ENCODE peak calls at places on chromosomes 1 and 21, in nine cellular contexts. P, T, F, G, N, Z, J, Q and U are unnamed samples. For H3K4me1 and H3K9me3, the result is how much of the 10 kb centered on the place peaks cover.

GRCh38 chr1:10424034-10424433 is 6.2 kb upstream of the CENPS start:
- DNase-seq in P (no peak), J (peak), F (peak), Z (peak), Q (no peak), T (no peak), N (no peak), G (peak), U (no peak)

GRCh38 chr21:31018232-31018631 is 20.0 kb downstream of the KRTAP19-8 start:
- DNase-seq in N (no peak), J (no peak), Z (no peak), Q (no peak), G (no peak), F (no peak), T (no peak), P (no peak), U (no peak)

GRCh38 chr21:18350216-18350615 is 53.4 kb downstream of the TMPRSS15 start:
- DNase-seq in P (no peak), Q (no peak), T (no peak), F (no peak), Z (no peak), G (no peak), N (no peak), J (no peak), U (no peak)

GRCh38 chr1:202090994-202091393 is 31.7 kb upstream of the GPR37L1 start:
- DNase-seq in Q (peak), N (no peak), T (no peak), G (no peak), Z (no peak), P (no peak), F (no peak), J (no peak), U (no peak)

GRCh38 chr1:16677552-16678423 is 11.0 kb upstream of the RNU1-3 start:
- DNase-seq in F (no peak), T (no peak), Z (no peak), J (peak), P (no peak), Q (peak), G (no peak), N (peak), U (peak)

GRCh38 chr1:30447080-30447479 is 276.3 kb downstream of the MATN1 start:
- DNase-seq in J (no peak), G (no peak), T (no peak), F (no peak), Z (no peak), Q (no peak), N (no peak), P (no peak), U (no peak)

GRCh38 chr1:206891412-206891811 is 5.8 kb upstream of the IL24 start:
- DNase-seq in T (no peak), G (no peak), Q (no peak), N (no peak), F (no peak), P (no peak), Z (no peak), J (no peak), U (no peak)

GRCh38 chr1:86200901-86201300 is 44.3 kb upstream of the COL24A1 start:
- DNase-seq in F (no peak), J (no peak), P (no peak), T (no peak), Q (no peak), Z (no peak), G (no peak), N (no peak), U (no peak)

GRCh38 chr1:83799474-83800085 is 199.4 kb downstream of the TTLL7 start:
- DNase-seq in Q (no peak), Z (no peak), J (no peak), P (no peak), G (no peak), N (no peak), F (no peak), T (no peak), U (no peak)

GRCh38 chr1:80929868-80930508 is 870.7 kb upstream of the ADGRL2 start:
- DNase-seq in T (no peak), N (no peak), G (no peak), F (no peak), P (no peak), Q (no peak), J (no peak), Z (no peak), U (no peak)

GRCh38 chr1:77888071-77888428 is 374 bp upstream of the NEXN start:
- DNase-seq in Z (no peak), N (no peak), T (no peak), P (no peak), G (peak), Q (peak), F (no peak), J (no peak), U (no peak)

GRCh38 chr1:98749152-98749756 is 87.7 kb downstream of the SNX7 start:
- DNase-seq in P (no peak), J (no peak), G (no peak), N (no peak), F (no peak), Q (peak), T (no peak), Z (no peak), U (no peak)

GRCh38 chr1:9990944-9991343 is 6.1 kb upstream of the RBP7 start:
- DNase-seq in F (no peak), P (no peak), Z (peak), T (no peak), Q (no peak), G (peak), J (no peak), N (no peak), U (no peak)

GRCh38 chr1:15523922-15524282 is at the start of gene CASP9:
- DNase-seq in P (no peak), G (no peak), J (no peak), Q (no peak), F (no peak), N (no peak), T (no peak), Z (no peak), U (no peak)

GRCh38 chr1:22790232-22791008 is 79.8 kb downstream of the EPHB2 start:
- DNase-seq in F (peak), P (no peak), Q (peak), Z (no peak), J (no peak), T (no peak), N (no peak), G (no peak), U (no peak)

GRCh38 chr1:22793647-22794046 is 83.0 kb downstream of the EPHB2 start:
- DNase-seq in P (no peak), N (no peak), Q (no peak), Z (no peak), G (no peak), F (no peak), T (no peak), J (no peak), U (no peak)

GRCh38 chr1:22789356-22789994 is 78.8 kb downstream of the EPHB2 start:
- DNase-seq in Z (no peak), T (no peak), P (no peak), J (no peak), F (no peak), Q (no peak), N (no peak), G (no peak), U (no peak)

GRCh38 chr1:22792396-22793171 is 81.9 kb downstream of the EPHB2 start:
- DNase-seq in F (no peak), G (no peak), J (no peak), N (no peak), T (no peak), Z (no peak), P (no peak), Q (no peak), U (no peak)

DNA sequence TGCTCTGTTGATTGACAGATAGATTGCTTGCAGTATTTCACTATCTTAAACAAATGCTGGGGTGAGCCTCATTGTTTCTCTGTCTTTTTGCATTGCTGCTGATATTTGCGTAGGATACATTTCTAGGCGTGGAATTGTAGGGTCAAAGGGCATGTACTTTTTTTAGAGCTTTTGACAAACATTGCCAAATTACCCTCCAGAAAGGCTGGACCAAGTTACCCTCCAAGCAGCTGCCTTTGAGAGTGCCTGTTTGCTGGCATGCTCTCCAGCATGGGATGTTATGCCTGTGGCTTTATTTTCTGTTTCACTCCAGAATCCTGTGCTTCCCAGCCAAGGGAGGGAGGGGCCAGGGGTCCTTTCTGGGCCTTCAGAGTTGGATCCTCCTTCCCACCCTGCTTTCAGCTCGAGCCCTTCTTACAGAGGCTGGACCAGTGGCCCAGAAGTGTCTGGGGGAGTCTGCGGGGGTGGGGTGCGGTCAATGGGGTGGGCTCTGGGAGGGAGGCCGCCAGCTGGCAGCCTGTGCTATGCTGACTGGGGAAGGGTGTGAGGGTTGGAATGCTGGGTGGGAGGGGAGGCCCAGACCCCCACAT is 81.2 kb downstream of the EPHB2 start:
- DNase-seq in J (no peak), Z (no peak), P (no peak), Q (no peak), T (no peak), G (no peak), F (no peak), N (no peak), U (no peak)
- H3K4me1 ChIP-seq in J (under half), Z (under half), P (under half), Q (under half), T (under half), G (half or more), F (under half), N (under half), U (under half)

GRCh38 chr1:210741564-210741963 is 392.4 kb downstream of the KCNH1 start:
- DNase-seq in T (no peak), J (no peak), N (no peak), Q (no peak), Z (no peak), F (no peak), P (no peak), G (no peak), U (no peak)
- H3K9me3 ChIP-seq in T (under half), J (under half), N (under half), Q (under half), Z (under half), F (under half), P (under half), G (under half), U (under half)

GRCh38 chr1:216531308-216532239 is 108.3 kb upstream of the USH2A start:
- DNase-seq in T (no peak), Z (peak), F (no peak), J (no peak), Q (peak), G (no peak), N (no peak), P (no peak), U (peak)
- H3K4me3 ChIP-seq in T (peak), Z (peak), F (no peak), J (peak), Q (no peak), G (peak), N (peak), P (peak), U (peak)

GRCh38 chr1:156744786-156745419 is 4.0 kb upstream of the MRPL24 start:
- DNase-seq in F (no peak), P (no peak), N (no peak), Q (no peak), J (no peak), Z (no peak), G (no peak), T (no peak), U (no peak)
- H3K4me1 ChIP-seq in F (under half), P (half or more), N (half or more), Q (under half), J (under half), Z (under half), G (half or more), T (half or more), U (under half)

GRCh38 chr1:2946999-2947650 is 74.1 kb upstream of the ACTRT2 start:
- DNase-seq in J (peak), G (no peak), Q (no peak), P (no peak), Z (peak), N (no peak), T (no peak), F (no peak), U (no peak)
- H3K9me3 ChIP-seq in J (under half), G (under half), Q (under half), P (under half), Z (under half), N (under half), T (under half), F (under half), U (under half)

GRCh38 chr1:234979316-234980223 is 149.1 kb downstream of the TOMM20 start:
- DNase-seq in T (no peak), Z (no peak), N (no peak), J (no peak), F (no peak), G (no peak), P (no peak), Q (no peak), U (no peak)

GRCh38 chr1:234980657-234981396 is 147.8 kb downstream of the TOMM20 start:
- DNase-seq in Q (no peak), P (peak), J (peak), T (peak), G (peak), F (peak), Z (peak), N (no peak), U (no peak)

GRCh38 chr1:234978397-234979291 is 150.0 kb downstream of the TOMM20 start:
- DNase-seq in T (peak), J (peak), Q (peak), G (peak), N (no peak), P (no peak), F (no peak), Z (peak), U (no peak)

GRCh38 chr1:234981758-234982157 is 146.9 kb downstream of the TOMM20 start:
- DNase-seq in T (no peak), P (no peak), Q (no peak), Z (no peak), J (no peak), F (no peak), G (no peak), N (no peak), U (no peak)

DNA sequence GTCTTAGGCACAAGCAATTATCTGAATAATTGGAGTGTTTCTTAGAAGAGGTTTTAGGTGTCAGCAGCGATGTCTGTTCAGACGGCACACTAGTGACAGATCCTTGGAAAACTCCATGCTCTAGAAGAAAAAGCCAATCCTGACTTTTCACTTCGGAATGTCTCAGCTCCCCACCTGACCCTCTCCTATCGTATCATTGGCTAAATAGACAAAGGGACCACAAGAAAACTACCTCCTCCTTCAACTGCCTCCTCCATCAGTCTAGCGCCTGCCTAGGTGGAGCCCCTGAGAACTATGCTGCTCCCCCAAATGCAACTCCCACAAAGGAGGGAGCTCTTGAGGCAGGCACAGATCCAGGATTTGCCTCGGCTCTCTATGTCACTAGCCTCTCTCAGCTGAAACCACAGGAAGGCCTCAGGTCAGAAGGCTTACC is 148.4 kb downstream of the TOMM20 start:
- DNase-seq in Q (no peak), N (no peak), G (no peak), J (no peak), Z (no peak), P (no peak), T (no peak), F (no peak), U (no peak)
- H3K4me3 ChIP-seq in Q (no peak), N (no peak), G (no peak), J (peak), Z (peak), P (peak), T (no peak), F (no peak), U (no peak)

GRCh38 chr1:47771766-47772165 is 225.4 kb downstream of the TRABD2B start:
- DNase-seq in Q (peak), P (no peak), J (no peak), T (no peak), G (no peak), N (no peak), Z (no peak), F (no peak), U (no peak)
- H3K4me1 ChIP-seq in Q (under half), P (under half), J (under half), T (under half), G (under half), N (under half), Z (under half), F (under half), U (under half)